ENCODE peak calls at places on chromosome 22, in five cellular contexts. H is stomach, V is adrenal gland, J is spleen, X is tibial nerve. M is an unnamed sample.

GRCh38 chr22:24200616-24201212 is 19.4 kb downstream of the SUSD2 start:
- DNase-seq in H (peak; percentile 41), V (no peak), J (no peak), X (no peak), M (no peak)

GRCh38 chr22:26259510-26259909 is 90.2 kb downstream of the SEZ6L start:
- DNase-seq in H (no peak), V (peak; percentile 13), J (no peak), X (no peak), M (no peak)

GRCh38 chr22:22877523-22878210 is 9.9 kb upstream of the IGLL5 start:
- DNase-seq in H (peak; percentile 53), V (peak; percentile 60), J (peak; percentile 88), X (no peak), M (no peak)

GRCh38 chr22:24512043-24512442 is 16.9 kb downstream of the UPB1 start:
- DNase-seq in H (no peak), V (peak; percentile 21), J (no peak), X (no peak), M (no peak)

GRCh38 chr22:25998118-25998775 is 171.0 kb upstream of the SEZ6L start:
- DNase-seq in H (no peak), V (no peak), J (no peak), X (no peak), M (no peak)

GRCh38 chr22:28112548-28113043 is 193.5 kb upstream of the PITPNB start:
- DNase-seq in H (no peak), V (peak; percentile 43), J (no peak), X (peak; percentile 22), M (no peak)

GRCh38 chr22:46078241-46079092 is 71.9 kb upstream of the PPARA start:
- DNase-seq in H (peak; percentile 81), V (peak; percentile 91), J (peak; percentile 76), X (peak; percentile 50), M (peak; percentile 88)

GRCh38 chr22:36196254-36197064 is 5.2 kb downstream of the APOL4 start:
- DNase-seq in H (no peak), V (no peak), J (no peak), X (no peak), M (no peak)

GRCh38 chr22:35839811-35840739 is 122.4 kb downstream of the APOL5 start:
- DNase-seq in H (peak; percentile 72), V (peak; percentile 91), J (peak; percentile 76), X (peak; percentile 63), M (peak; percentile 68)

GRCh38 chr22:45268958-45269844 is 15.5 kb upstream of the UPK3A start:
- DNase-seq in H (peak; percentile 92), V (peak; percentile 89), J (peak; percentile 98), X (peak; percentile 67), M (peak; percentile 71)

GRCh38 chr22:49604732-49605302 is 222.9 kb downstream of the BRD1 start:
- DNase-seq in H (no peak), V (no peak), J (no peak), X (no peak), M (no peak)

GRCh38 chr22:45270095-45271020 is 14.4 kb upstream of the UPK3A start:
- DNase-seq in H (no peak), V (no peak), J (no peak), X (no peak), M (no peak)

GRCh38 chr22:20904008-20904979 is 12.9 kb upstream of the CRKL start:
- DNase-seq in H (no peak), V (peak; percentile 83), J (no peak), X (no peak), M (no peak)

GRCh38 chr22:32469799-32470212 is 4.8 kb upstream of the FBXO7 start:
- DNase-seq in H (no peak), V (peak; percentile 76), J (no peak), X (no peak), M (no peak)

GRCh38 chr22:36913431-36914382 is at the start of gene CSF2RB:
- DNase-seq in H (peak; percentile 45), V (peak; percentile 56), J (peak; percentile 91), X (no peak), M (no peak)

GRCh38 chr22:43993072-43993760 is 30.9 kb upstream of the PARVB start:
- DNase-seq in H (peak; percentile 54), V (peak; percentile 68), J (peak; percentile 85), X (no peak), M (no peak)

GRCh38 chr22:26550498-26551033 is 38.3 kb upstream of the TFIP11 start:
- DNase-seq in H (no peak), V (peak; percentile 89), J (no peak), X (no peak), M (no peak)

GRCh38 chr22:17318817-17319216 is 50.4 kb upstream of the CECR2 start:
- DNase-seq in H (no peak), V (no peak), J (no peak), X (no peak), M (no peak)

GRCh38 chr22:37228106-37229011 is 15.7 kb downstream of the RAC2 start:
- DNase-seq in H (no peak), V (peak; percentile 58), J (peak; percentile 88), X (no peak), M (no peak)

GRCh38 chr22:31550871-31551370 is 54.6 kb downstream of the SFI1 start:
- DNase-seq in H (no peak), V (no peak), J (no peak), X (no peak), M (no peak)

GRCh38 chr22:17596226-17596625 is 32.3 kb downstream of the ATP6V1E1 start:
- DNase-seq in H (no peak), V (no peak), J (peak; percentile 19), X (no peak), M (no peak)

GRCh38 chr22:26313291-26313690 is 115.8 kb upstream of the ASPHD2 start:
- DNase-seq in H (no peak), V (no peak), J (no peak), X (no peak), M (no peak)

GRCh38 chr22:50525991-50526848 is 822 bp upstream of the SCO2 start:
- DNase-seq in H (peak; percentile 83), V (peak; percentile 76), J (peak; percentile 98), X (no peak), M (peak; percentile 81)

GRCh38 chr22:39932918-39933649 is 27.1 kb upstream of the TMA7B start:
- DNase-seq in H (peak; percentile 71), V (peak; percentile 18), J (no peak), X (no peak), M (no peak)
- TF ChIP-seq CTCF in H (peak; percentile 55), V (no peak), J (peak; percentile 70), X (no peak), M (peak; percentile 32)

GRCh38 chr22:19786959-19787848 is 26.6 kb downstream of the TBX1 start:
- DNase-seq in H (no peak), V (no peak), J (peak; percentile 56), X (no peak), M (no peak)
- TF ChIP-seq POLR2A in H (no peak), V (no peak), J (no peak), X (no peak), M (no peak)

GRCh38 chr22:47848384-47848920 is 1086.0 kb downstream of the TBC1D22A start:
- DNase-seq in H (no peak), V (no peak), J (no peak), X (no peak), M (no peak)
- H3K9me3 ChIP-seq in H (no peaks in the 10 kb centered on the region), V (no peaks in the 10 kb centered on the region), J (no peaks in the 10 kb centered on the region), X (no peaks in the 10 kb centered on the region), M (no peaks in the 10 kb centered on the region)

GRCh38 chr22:19430890-19431541 is 517 bp downstream of the HIRA start:
- DNase-seq in H (peak; percentile 65), V (peak; percentile 48), J (peak; percentile 91), X (no peak), M (no peak)
- TF ChIP-seq CTCF in H (no peak), V (no peak), J (no peak), X (no peak), M (no peak)

GRCh38 chr22:42439821-42440674 is 7.8 kb upstream of the NFAM1 start:
- DNase-seq in H (peak; percentile 30), V (peak; percentile 49), J (peak; percentile 84), X (no peak), M (no peak)
- TF ChIP-seq POLR2A in H (no peak), V (no peak), J (no peak), X (no peak), M (no peak)